ENCODE peak calls at places on chromosomes 12 and 14, in six cellular contexts. One of them, this sample, is unnamed.

GRCh38 chr12:31590730-31591307 is at the start of gene DENND5B:
- DNase-seq in AG08395: peak; percentile 76
- DNase-seq in NCI-H1694 treated with DMSO at 0.1 percent for 48 hours: no peak
- DNase-seq in foreskin fibroblast: peak; percentile 51
- DNase-seq in GM03348: peak; percentile 93
- DNase-seq in A172: no peak
- DNase-seq in this sample: peak; percentile 89

GRCh38 chr12:98162906-98163678 is 352.3 kb upstream of the TMPO start:
- DNase-seq in AG08395: no peak
- DNase-seq in A172: no peak
- DNase-seq in GM03348: no peak
- DNase-seq in NCI-H1694 treated with DMSO at 0.1 percent for 48 hours: no peak
- DNase-seq in foreskin fibroblast: no peak
- DNase-seq in this sample: no peak

GRCh38 chr12:20438307-20438779 is 70.0 kb downstream of the PDE3A start:
- DNase-seq in A172: no peak
- DNase-seq in NCI-H1694 treated with DMSO at 0.1 percent for 48 hours: no peak
- DNase-seq in foreskin fibroblast: peak; percentile 28
- DNase-seq in GM03348: peak; percentile 47
- DNase-seq in AG08395: no peak
- DNase-seq in this sample: no peak

GRCh38 chr12:27207626-27208413 is 36.3 kb upstream of the STK38L start:
- DNase-seq in AG08395: peak; percentile 39
- DNase-seq in foreskin fibroblast: no peak
- DNase-seq in A172: peak; percentile 45
- DNase-seq in GM03348: no peak
- DNase-seq in NCI-H1694 treated with DMSO at 0.1 percent for 48 hours: no peak
- DNase-seq in this sample: no peak

GRCh38 chr12:113577464-113578121 is 105.9 kb upstream of the LHX5 start:
- DNase-seq in GM03348: no peak
- DNase-seq in A172: no peak
- DNase-seq in foreskin fibroblast: no peak
- DNase-seq in NCI-H1694 treated with DMSO at 0.1 percent for 48 hours: no peak
- DNase-seq in AG08395: no peak
- DNase-seq in this sample: no peak

GRCh38 chr14:95402184-95402583 is 82.5 kb upstream of the CLMN start:
- DNase-seq in GM03348: no peak
- DNase-seq in NCI-H1694 treated with DMSO at 0.1 percent for 48 hours: no peak
- DNase-seq in A172: no peak
- DNase-seq in foreskin fibroblast: no peak
- DNase-seq in AG08395: no peak
- DNase-seq in this sample: peak; percentile 39

GRCh38 chr12:104566244-104566993 is 109.7 kb downstream of the CHST11 start:
- DNase-seq in foreskin fibroblast: no peak
- DNase-seq in GM03348: no peak
- DNase-seq in AG08395: no peak
- DNase-seq in A172: no peak
- DNase-seq in NCI-H1694 treated with DMSO at 0.1 percent for 48 hours: no peak
- DNase-seq in this sample: no peak

GRCh38 chr12:94875525-94875924 is 128.0 kb downstream of the NDUFA12 start:
- DNase-seq in A172: peak; percentile 4
- DNase-seq in GM03348: no peak
- DNase-seq in AG08395: no peak
- DNase-seq in NCI-H1694 treated with DMSO at 0.1 percent for 48 hours: peak; percentile 55
- DNase-seq in foreskin fibroblast: no peak
- DNase-seq in this sample: no peak

GRCh38 chr12:15778126-15778525 is 11.1 kb downstream of the EPS8 start:
- DNase-seq in foreskin fibroblast: no peak
- DNase-seq in NCI-H1694 treated with DMSO at 0.1 percent for 48 hours: no peak
- DNase-seq in AG08395: no peak
- DNase-seq in GM03348: no peak
- DNase-seq in A172: no peak
- DNase-seq in this sample: no peak

GRCh38 chr12:90677055-90677454 is 277.9 kb downstream of the CCER1 start:
- DNase-seq in NCI-H1694 treated with DMSO at 0.1 percent for 48 hours: no peak
- DNase-seq in AG08395: no peak
- DNase-seq in GM03348: no peak
- DNase-seq in foreskin fibroblast: no peak
- DNase-seq in A172: no peak
- DNase-seq in this sample: no peak

GRCh38 chr14:70655110-70655826 is 13.6 kb downstream of the TTC9 start:
- DNase-seq in GM03348: no peak
- DNase-seq in foreskin fibroblast: no peak
- DNase-seq in NCI-H1694 treated with DMSO at 0.1 percent for 48 hours: no peak
- DNase-seq in A172: no peak
- DNase-seq in AG08395: no peak
- DNase-seq in this sample: no peak

GRCh38 chr12:27841392-27841882 is 61.4 kb upstream of the MANSC4 start:
- DNase-seq in NCI-H1694 treated with DMSO at 0.1 percent for 48 hours: no peak
- DNase-seq in foreskin fibroblast: no peak
- DNase-seq in A172: no peak
- DNase-seq in GM03348: peak; percentile 13
- DNase-seq in AG08395: no peak
- DNase-seq in this sample: no peak

GRCh38 chr12:44193281-44193680 is 357.4 kb downstream of the TMEM117 start:
- DNase-seq in AG08395: no peak
- DNase-seq in GM03348: no peak
- DNase-seq in foreskin fibroblast: no peak
- DNase-seq in NCI-H1694 treated with DMSO at 0.1 percent for 48 hours: no peak
- DNase-seq in A172: no peak
- DNase-seq in this sample: no peak

GRCh38 chr12:76688001-76688400 is 75.9 kb upstream of the ZDHHC17 start:
- DNase-seq in AG08395: peak; percentile 40
- DNase-seq in GM03348: peak; percentile 65
- DNase-seq in NCI-H1694 treated with DMSO at 0.1 percent for 48 hours: no peak
- DNase-seq in foreskin fibroblast: no peak
- DNase-seq in A172: no peak
- DNase-seq in this sample: no peak

GRCh38 chr14:94636744-94637412 is 24.7 kb downstream of the SERPINA3 start:
- DNase-seq in AG08395: no peak
- DNase-seq in foreskin fibroblast: no peak
- DNase-seq in A172: no peak
- DNase-seq in GM03348: no peak
- DNase-seq in NCI-H1694 treated with DMSO at 0.1 percent for 48 hours: peak; percentile 3
- DNase-seq in this sample: no peak

GRCh38 chr14:69763761-69764510 is 3.0 kb upstream of the SRSF5 start:
- DNase-seq in NCI-H1694 treated with DMSO at 0.1 percent for 48 hours: no peak
- DNase-seq in A172: no peak
- DNase-seq in foreskin fibroblast: peak; percentile 9
- DNase-seq in GM03348: no peak
- DNase-seq in AG08395: no peak
- DNase-seq in this sample: no peak

GRCh38 chr14:36163451-36163850 is 13.1 kb downstream of the PTCSC3 start:
- DNase-seq in A172: no peak
- DNase-seq in foreskin fibroblast: no peak
- DNase-seq in AG08395: no peak
- DNase-seq in NCI-H1694 treated with DMSO at 0.1 percent for 48 hours: no peak
- DNase-seq in GM03348: no peak
- DNase-seq in this sample: no peak

GRCh38 chr12:116910645-116911449 is at the start of gene FBXW8:
- DNase-seq in foreskin fibroblast: peak; percentile 70
- DNase-seq in GM03348: peak; percentile 96
- DNase-seq in NCI-H1694 treated with DMSO at 0.1 percent for 48 hours: peak; percentile 25
- DNase-seq in AG08395: peak; percentile 92
- DNase-seq in A172: peak; percentile 54
- DNase-seq in this sample: peak; percentile 77